ENCODE peak calls at places on chromosomes 6 and 20, in six cellular contexts. J, B, H, I, N and R are unnamed samples.

GRCh38 chr6:73694711-73695411 is 1.1 kb upstream of the CD109 start:
- DNase-seq in J (peak; percentile 63), B (no peak), H (no peak), I (peak; percentile 71), N (peak; percentile 72), R (no peak)

GRCh38 chr6:90411292-90411781 is 114.7 kb upstream of the BACH2 start:
- DNase-seq in J (peak; percentile 93), B (no peak), H (peak; percentile 58), I (no peak), N (no peak), R (no peak)

GRCh38 chr6:158353851-158354508 is 41.7 kb downstream of the TULP4 start:
- DNase-seq in J (no peak), B (no peak), H (no peak), I (peak; percentile 23), N (no peak), R (no peak)

GRCh38 chr6:98927534-98927933 is 20.2 kb downstream of the FBXL4 start:
- DNase-seq in J (no peak), B (no peak), H (no peak), I (no peak), N (no peak), R (no peak)

GRCh38 chr20:24366605-24367004 is 102.8 kb upstream of the SYNDIG1 start:
- DNase-seq in J (no peak), B (no peak), H (no peak), I (no peak), N (no peak), R (no peak)

GRCh38 chr6:23656257-23656731 is 469.7 kb upstream of the NRSN1 start:
- DNase-seq in J (no peak), B (peak; percentile 11), H (no peak), I (no peak), N (no peak), R (no peak)

GRCh38 chr20:57165427-57166004 is 100.9 kb downstream of the BMP7 start:
- DNase-seq in J (no peak), B (no peak), H (no peak), I (no peak), N (no peak), R (no peak)

GRCh38 chr6:158639056-158639455 is 5.5 kb downstream of the DYNLT1 start:
- DNase-seq in J (no peak), B (no peak), H (no peak), I (no peak), N (no peak), R (no peak)

GRCh38 chr6:7088076-7088742 is 19.6 kb upstream of the RREB1 start:
- DNase-seq in J (no peak), B (no peak), H (no peak), I (no peak), N (no peak), R (no peak)

GRCh38 chr20:50193851-50194830 is 3.5 kb downstream of the CEBPB start:
- DNase-seq in J (no peak), B (no peak), H (no peak), I (peak; percentile 56), N (peak; percentile 12), R (no peak)

GRCh38 chr6:21050930-21051329 is 516.7 kb downstream of the CDKAL1 start:
- DNase-seq in J (no peak), B (no peak), H (no peak), I (no peak), N (no peak), R (no peak)

GRCh38 chr20:32460683-32461320 is 102.7 kb downstream of the ASXL1 start:
- DNase-seq in J (no peak), B (no peak), H (no peak), I (no peak), N (no peak), R (no peak)

GRCh38 chr6:137893726-137894125 is 26.7 kb downstream of the TNFAIP3 start:
- DNase-seq in J (peak; percentile 48), B (no peak), H (no peak), I (no peak), N (peak; percentile 23), R (no peak)

GRCh38 chr20:41618807-41619294 is 674 bp upstream of the CHD6 start:
- DNase-seq in J (no peak), B (no peak), H (no peak), I (no peak), N (no peak), R (no peak)

GRCh38 chr6:148789991-148790390 is 43.2 kb downstream of the UST start:
- DNase-seq in J (no peak), B (no peak), H (no peak), I (no peak), N (no peak), R (no peak)

GRCh38 chr6:148521586-148521985 is 178.9 kb downstream of the SASH1 start:
- DNase-seq in J (no peak), B (no peak), H (no peak), I (peak; percentile 80), N (peak; percentile 43), R (no peak)

GRCh38 chr6:36655073-36655847 is 23.3 kb upstream of the CDKN1A start:
- DNase-seq in J (no peak), B (no peak), H (no peak), I (no peak), N (no peak), R (no peak)

GRCh38 chr20:41085606-41086005 is 51.7 kb upstream of the PLCG1 start:
- DNase-seq in J (no peak), B (no peak), H (no peak), I (no peak), N (no peak), R (no peak)

GRCh38 chr20:5741089-5741488 is 9.1 kb upstream of the SHLD1 start:
- DNase-seq in J (no peak), B (no peak), H (no peak), I (no peak), N (peak; percentile 52), R (no peak)

GRCh38 chr6:103800131-103800670 is 1059.5 kb downstream of the HACE1 start:
- DNase-seq in J (no peak), B (no peak), H (no peak), I (no peak), N (no peak), R (no peak)

GRCh38 chr20:62374431-62375152 is 7.5 kb upstream of the LAMA5 start:
- DNase-seq in J (no peak), B (no peak), H (no peak), I (no peak), N (no peak), R (no peak)

GRCh38 chr6:158357570-158358216 is 45.4 kb downstream of the TULP4 start:
- DNase-seq in J (no peak), B (no peak), H (no peak), I (no peak), N (no peak), R (no peak)

GRCh38 chr6:161245363-161245762 is 28.5 kb downstream of the AGPAT4 start:
- DNase-seq in J (no peak), B (no peak), H (no peak), I (no peak), N (no peak), R (no peak)

GRCh38 chr6:156791261-156791850 is 14.2 kb downstream of the ARID1B start:
- DNase-seq in J (no peak), B (peak; percentile 95), H (no peak), I (peak; percentile 44), N (no peak), R (no peak)

GRCh38 chr6:11140061-11140460 is 28.5 kb upstream of the ERVFRD-1 start:
- DNase-seq in J (no peak), B (no peak), H (no peak), I (no peak), N (peak; percentile 25), R (no peak)

GRCh38 chr20:50844430-50845100 is 49.7 kb downstream of the BCAS4 start:
- DNase-seq in J (peak; percentile 74), B (no peak), H (no peak), I (peak; percentile 28), N (peak; percentile 52), R (no peak)

GRCh38 chr6:137087902-137088301 is 43.1 kb upstream of the IL20RA start:
- DNase-seq in J (no peak), B (no peak), H (no peak), I (no peak), N (no peak), R (no peak)

GRCh38 chr20:44810391-44811149 is at the start of gene RIMS4:
- DNase-seq in J (no peak), B (peak; percentile 79), H (peak; percentile 41), I (no peak), N (no peak), R (peak; percentile 77)

GRCh38 chr6:48511382-48511781 is 400.4 kb upstream of the PTCHD4 start:
- DNase-seq in J (peak; percentile 54), B (no peak), H (no peak), I (no peak), N (no peak), R (no peak)

GRCh38 chr20:41862023-41862422 is 243.8 kb upstream of the CHD6 start:
- DNase-seq in J (no peak), B (no peak), H (peak; percentile 52), I (no peak), N (no peak), R (no peak)

GRCh38 chr20:44215125-44215524 is 4.6 kb upstream of the OSER1 start:
- DNase-seq in J (peak; percentile 84), B (peak; percentile 73), H (peak; percentile 78), I (peak; percentile 66), N (peak; percentile 65), R (peak; percentile 80)

GRCh38 chr6:81026041-81026553 is 726.4 kb downstream of the TENT5A start:
- DNase-seq in J (no peak), B (no peak), H (no peak), I (no peak), N (no peak), R (no peak)
- TF ChIP-seq CTCF in J (no peak), B (no peak), H (no peak), I (no peak), N (no peak), R (no peak)

GRCh38 chr6:26054937-26055669 is 32.1 kb upstream of the HFE start:
- DNase-seq in J (peak; percentile 93), B (peak; percentile 93), H (peak; percentile 89), I (peak; percentile 98), N (peak; percentile 99), R (peak; percentile 69)
- TF ChIP-seq CTCF in J (no peak), B (no peak), H (peak; percentile 26), I (peak; percentile 16), N (peak; percentile 31), R (no peak)

DNA sequence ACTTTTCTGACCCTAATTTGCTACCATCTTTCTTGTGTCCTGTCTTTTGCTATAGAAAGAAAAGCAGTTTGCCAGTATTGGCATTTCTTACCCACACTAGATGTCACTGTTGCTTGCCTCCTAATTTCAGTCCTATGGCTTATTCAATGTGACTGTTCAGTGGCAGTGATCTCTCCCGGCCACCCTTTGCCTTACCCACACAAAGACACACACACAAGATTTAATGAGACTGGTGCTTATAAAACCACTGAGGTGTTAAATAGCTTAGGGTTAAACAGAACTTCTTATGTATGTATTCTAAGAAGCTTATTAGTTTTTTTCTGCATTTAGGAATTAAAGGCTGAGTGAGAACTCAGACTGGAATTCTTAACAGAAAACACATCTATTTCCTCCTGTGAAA is 233.6 kb upstream of the ASCC3 start:
- DNase-seq in J (peak; percentile 58), B (peak; percentile 53), H (no peak), I (peak; percentile 50), N (peak; percentile 71), R (no peak)
- TF ChIP-seq CTCF in J (peak; percentile 66), B (peak; percentile 66), H (peak; percentile 66), I (peak; percentile 74), N (peak; percentile 78), R (no peak)

DNA sequence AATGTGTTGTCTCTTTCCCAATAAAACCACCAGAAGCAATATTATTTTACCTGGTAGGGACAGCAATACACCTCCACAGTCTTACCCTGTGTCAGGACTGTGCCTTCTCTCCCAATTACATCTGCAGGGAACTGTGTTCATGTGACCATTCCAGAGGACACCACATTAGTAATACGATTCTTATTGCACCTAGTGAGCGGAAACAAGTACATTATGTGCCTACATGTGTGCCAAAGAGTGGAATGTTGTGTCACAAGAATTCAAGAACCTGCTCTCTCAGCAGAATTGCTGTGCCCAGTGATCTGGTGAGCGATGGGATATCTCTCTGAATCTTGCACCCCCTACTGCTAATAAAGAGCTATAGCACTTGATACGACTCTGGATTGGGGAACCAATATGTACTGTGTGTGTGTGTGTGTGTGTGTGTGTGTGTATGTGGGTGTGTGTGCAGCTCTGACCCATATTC is 57.4 kb upstream of the FOXC1 start:
- DNase-seq in J (peak; percentile 54), B (no peak), H (no peak), I (peak; percentile 51), N (peak; percentile 31), R (no peak)
- TF ChIP-seq CTCF in J (peak; percentile 61), B (peak; percentile 48), H (peak; percentile 52), I (peak; percentile 64), N (peak; percentile 62), R (no peak)